ENCODE peak calls at places on chromosome 18, in four cellular contexts. N is vagina, E is RWPE2, G is ovary. S is an unnamed sample.

GRCh38 chr18:78792094-78792493 is 187.5 kb upstream of the SALL3 start:
- DNase-seq in G (no peak), N (no peak), E (no peak), S (no peak)

GRCh38 chr18:46772396-46772795 is 15.5 kb upstream of the ST8SIA5 start:
- DNase-seq in N (no peak), E (no peak), G (no peak), S (no peak)

GRCh38 chr18:24400587-24400986 is 3.0 kb upstream of the OSBPL1A start:
- DNase-seq in G (no peak), N (peak; percentile 25), E (no peak), S (no peak)

GRCh38 chr18:42053188-42053781 is 98.3 kb downstream of the PIK3C3 start:
- DNase-seq in G (peak; percentile 38), E (no peak), N (no peak), S (no peak)

GRCh38 chr18:79896746-79897145 is 54.7 kb downstream of the SLC66A2 start:
- DNase-seq in N (no peak), E (no peak), G (no peak), S (no peak)

GRCh38 chr18:12947355-12948054 is at the start of gene SEH1L:
- DNase-seq in G (peak; percentile 99), E (peak; percentile 99), N (peak; percentile 99), S (peak; percentile 99)

GRCh38 chr18:2325308-2325849 is 245.9 kb downstream of the METTL4 start:
- DNase-seq in N (no peak), G (no peak), E (no peak), S (no peak)

GRCh38 chr18:21943456-21943855 is 202.9 kb downstream of the MIB1 start:
- DNase-seq in N (no peak), G (no peak), E (no peak), S (no peak)

GRCh38 chr18:56973487-56973886 is 173.4 kb upstream of the BOD1L2 start:
- DNase-seq in N (no peak), E (no peak), G (no peak), S (no peak)

GRCh38 chr18:50830544-50830943 is 10.7 kb upstream of the MRO start:
- DNase-seq in G (no peak), E (no peak), N (no peak), S (no peak)

GRCh38 chr18:43396266-43396665 is 119.0 kb upstream of the SYT4 start:
- DNase-seq in G (no peak), E (no peak), N (no peak), S (no peak)

GRCh38 chr18:2958819-2959298 is 54.1 kb downstream of the LPIN2 start:
- DNase-seq in G (no peak), N (no peak), E (no peak), S (no peak)

GRCh38 chr18:79804130-79804772 is 6.5 kb downstream of the KCNG2 start:
- DNase-seq in E (no peak), G (no peak), N (no peak), S (no peak)

GRCh38 chr18:34086370-34086769 is 138.3 kb downstream of the NOL4 start:
- DNase-seq in E (no peak), N (no peak), G (no peak), S (no peak)

GRCh38 chr18:46324556-46324955 is 220.4 kb downstream of the HAUS1 start:
- DNase-seq in E (no peak), G (no peak), N (no peak), S (no peak)

GRCh38 chr18:61653823-61654551 is 238.8 kb downstream of the RNF152 start:
- DNase-seq in N (no peak), G (no peak), E (no peak), S (no peak)

GRCh38 chr18:10085405-10085804 is 171.6 kb downstream of the VAPA start:
- DNase-seq in G (no peak), E (no peak), N (no peak), S (no peak)

GRCh38 chr18:48719388-48719787 is 180.6 kb downstream of the CTIF start:
- DNase-seq in N (no peak), E (no peak), G (no peak), S (no peak)

GRCh38 chr18:48720655-48721025 is 181.8 kb downstream of the CTIF start:
- DNase-seq in G (no peak), E (no peak), N (no peak), S (no peak)

GRCh38 chr18:48718251-48718959 is 179.6 kb downstream of the CTIF start:
- DNase-seq in N (no peak), E (no peak), G (no peak), S (no peak)

GRCh38 chr18:48721308-48721707 is 182.5 kb downstream of the CTIF start:
- DNase-seq in N (no peak), E (no peak), G (no peak), S (no peak)

DNA sequence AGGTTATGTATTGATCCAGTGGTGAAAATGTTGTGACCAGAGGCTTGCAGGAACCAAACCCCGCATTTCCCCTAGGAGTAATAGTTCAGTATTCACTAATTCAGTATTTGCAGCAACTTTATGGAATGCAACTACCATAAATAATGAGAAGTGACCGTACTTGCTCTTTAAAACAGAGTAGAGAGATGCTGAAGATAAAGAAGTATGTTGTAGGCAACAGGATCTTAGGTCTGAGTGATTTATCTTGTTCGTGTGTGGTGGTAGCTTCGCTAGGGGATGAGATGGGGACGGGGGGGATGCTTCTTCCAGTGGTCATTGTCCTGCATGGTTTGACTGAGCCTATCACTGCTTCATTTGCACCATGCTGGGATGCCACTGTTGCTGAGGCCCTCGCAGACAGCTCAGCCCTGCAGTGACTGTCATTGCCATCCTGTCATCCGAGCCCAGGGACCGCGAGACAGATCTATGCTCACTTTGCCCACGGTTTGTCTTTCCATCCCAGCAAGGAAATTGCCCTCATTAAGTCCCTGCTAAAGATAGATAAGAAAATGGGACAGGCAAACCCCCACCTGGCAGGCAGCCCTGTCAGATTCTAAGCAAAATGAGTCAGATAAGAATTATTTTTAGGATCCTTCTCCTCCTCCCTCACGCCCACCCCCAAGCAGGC is 181.3 kb downstream of the CTIF start:
- DNase-seq in N (no peak), G (no peak), E (no peak), S (no peak)
- H3K27ac ChIP-seq in N (no peak overlapping the region), G (no peak overlapping the region), E (no peak overlapping the region), S (no peak overlapping the region)

GRCh38 chr18:35616664-35617423 is 35.3 kb downstream of the GALNT1 start:
- DNase-seq in G (no peak), N (no peak), E (peak; percentile 78), S (no peak)
- TF ChIP-seq CTCF in G (no peak), N (no peak), E (no peak), S (no peak)

DNA sequence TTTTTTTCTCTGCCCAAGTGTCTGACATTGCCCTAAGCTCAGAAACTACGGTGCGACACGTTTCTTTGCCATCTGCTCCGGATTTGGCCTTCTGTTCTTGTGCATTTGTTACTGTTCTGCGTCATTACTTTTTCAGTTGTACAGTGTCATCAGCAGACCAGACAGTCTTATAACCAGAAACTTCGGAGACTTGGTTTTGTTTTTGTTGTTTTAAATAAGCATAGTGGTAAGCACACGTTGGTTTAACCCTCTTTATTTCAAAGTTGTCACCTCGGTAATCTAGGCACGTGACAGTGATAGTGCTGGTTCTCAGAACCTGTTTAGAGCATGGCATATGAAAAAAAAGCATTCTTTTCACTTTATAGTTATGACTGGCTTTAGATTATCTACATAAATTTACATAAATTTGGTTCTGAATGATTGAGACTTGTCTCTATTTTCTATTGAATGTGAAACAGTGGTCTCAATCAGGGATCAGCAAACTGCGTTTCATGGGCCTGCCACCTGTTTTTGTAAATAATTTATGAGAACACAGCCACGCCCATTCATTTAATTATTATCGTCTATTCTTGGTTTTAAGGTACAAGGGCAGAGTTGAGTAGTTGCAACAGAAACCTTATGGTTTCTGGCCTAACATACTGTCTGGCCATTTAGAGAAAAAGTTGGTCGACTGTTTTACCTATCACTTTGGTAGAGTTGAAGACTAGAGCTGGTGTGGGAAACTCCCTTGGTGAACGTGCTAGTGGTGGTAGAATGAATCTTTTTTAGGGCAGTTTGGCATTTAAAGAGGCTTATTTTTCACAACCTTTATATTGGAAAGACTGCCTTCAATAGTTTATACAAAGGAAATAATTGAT is 106.5 kb downstream of the ZNF532 start:
- DNase-seq in N (no peak), G (no peak), E (no peak), S (no peak)
- H3K4me3 ChIP-seq in N (no peak overlapping the region), G (no peak overlapping the region), E (no peak overlapping the region), S (no peak overlapping the region)

GRCh38 chr18:77143196-77143595 is 10.6 kb upstream of the MBP start:
- DNase-seq in E (no peak), N (no peak), G (no peak), S (no peak)

GRCh38 chr18:77139619-77140018 is 7.0 kb upstream of the MBP start:
- DNase-seq in G (no peak), E (no peak), N (no peak), S (no peak)

GRCh38 chr18:77140439-77141109 is 8.0 kb upstream of the MBP start:
- DNase-seq in G (no peak), E (no peak), N (no peak), S (no peak)

GRCh38 chr18:77140030-77140429 is 7.4 kb upstream of the MBP start:
- DNase-seq in E (no peak), N (no peak), G (no peak), S (no peak)

DNA sequence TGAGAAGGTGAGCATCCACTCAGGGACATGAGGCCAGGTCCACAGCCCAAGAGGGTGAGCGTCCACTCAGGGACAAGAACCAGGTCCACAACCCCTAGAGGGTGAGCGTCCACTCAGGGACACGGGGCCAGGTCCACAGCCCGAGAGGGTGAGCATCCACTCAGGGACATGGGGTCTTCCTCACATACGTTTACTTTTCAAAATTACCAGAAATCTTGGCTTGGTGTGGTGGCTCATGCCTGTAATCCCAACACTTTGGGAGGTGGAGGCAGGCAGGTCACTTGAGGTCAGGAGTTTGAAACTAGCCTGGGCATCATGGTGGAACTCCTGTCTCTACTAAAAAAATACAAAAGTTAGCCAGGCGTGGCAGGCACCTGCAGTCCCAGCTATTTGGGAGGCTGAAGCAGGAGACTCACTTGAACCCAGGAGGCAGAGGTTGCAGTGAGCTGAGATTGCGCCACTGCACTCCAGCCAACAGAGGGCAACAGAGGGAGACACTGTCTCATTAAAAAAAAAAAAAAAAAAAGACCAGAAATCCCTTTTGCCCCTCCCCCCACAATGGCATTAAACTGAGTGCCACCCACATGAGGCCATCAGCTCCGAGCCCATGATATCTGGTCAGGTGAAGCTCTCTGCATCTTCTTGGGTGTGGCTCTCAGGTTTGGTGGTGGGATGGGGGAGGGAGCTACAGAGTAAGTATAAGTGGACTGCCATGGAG is 9.0 kb upstream of the MBP start:
- DNase-seq in N (no peak), E (no peak), G (no peak), S (no peak)
- H3K27ac ChIP-seq in N (no peak overlapping the region), E (no peak overlapping the region), G (no peak overlapping the region), S (no peak overlapping the region)

S was measured in dorsolateral prefrontal cortex.